ENCODE peak calls at places on chromosomes 3 and 15, in six cellular contexts. X, R, P, B, E and Y are unnamed samples.

GRCh38 chr3:24343084-24343783 is 151.4 kb downstream of the THRB start:
- DNase-seq in X (no peak), R (no peak), P (no peak), B (no peak), E (no peak), Y (no peak)

GRCh38 chr3:100483529-100483928 is 8.9 kb upstream of the TMEM45A start:
- DNase-seq in X (no peak), R (no peak), P (no peak), B (no peak), E (no peak), Y (no peak)

GRCh38 chr3:98799479-98799878 is 36.3 kb downstream of the ST3GAL6 start:
- DNase-seq in X (no peak), R (no peak), P (no peak), B (no peak), E (no peak), Y (no peak)

GRCh38 chr3:75171632-75172230 is 492.4 kb upstream of the FRG2C start:
- DNase-seq in X (no peak), R (no peak), P (no peak), B (no peak), E (no peak), Y (no peak)

GRCh38 chr3:106485202-106485601 is 616.4 kb upstream of the CBLB start:
- DNase-seq in X (no peak), R (no peak), P (no peak), B (no peak), E (no peak), Y (no peak)

GRCh38 chr3:53588122-53588521 is 93.7 kb downstream of the CACNA1D start:
- DNase-seq in X (no peak), R (no peak), P (no peak), B (no peak), E (no peak), Y (no peak)

GRCh38 chr3:178059124-178059523 is 477.1 kb upstream of the KCNMB2 start:
- DNase-seq in X (no peak), R (no peak), P (no peak), B (no peak), E (no peak), Y (no peak)

GRCh38 chr3:150449169-150449721 is 41.1 kb downstream of the TSC22D2 start:
- DNase-seq in X (no peak), R (no peak), P (no peak), B (no peak), E (no peak), Y (no peak)

GRCh38 chr3:169509359-169509758 is 154.2 kb downstream of the MECOM start:
- DNase-seq in X (no peak), R (no peak), P (no peak), B (no peak), E (no peak), Y (no peak)

GRCh38 chr3:147008886-147009285 is 397.5 kb downstream of the ZIC4 start:
- DNase-seq in X (no peak), R (no peak), P (no peak), B (no peak), E (no peak), Y (no peak)

GRCh38 chr3:194464692-194465091 is 22.1 kb downstream of the ATP13A3 start:
- DNase-seq in X (no peak), R (no peak), P (no peak), B (no peak), E (no peak), Y (no peak)

GRCh38 chr3:125350597-125350996 is 24.5 kb downstream of the ZNF148 start:
- DNase-seq in X (no peak), R (no peak), P (no peak), B (no peak), E (no peak), Y (no peak)

GRCh38 chr3:176431986-176432385 is 765.3 kb downstream of the TBL1XR1 start:
- DNase-seq in X (no peak), R (no peak), P (no peak), B (no peak), E (no peak), Y (no peak)

GRCh38 chr3:39065197-39065596 is 13.4 kb downstream of the WDR48 start:
- DNase-seq in X (no peak), R (no peak), P (no peak), B (no peak), E (no peak), Y (no peak)

DNA sequence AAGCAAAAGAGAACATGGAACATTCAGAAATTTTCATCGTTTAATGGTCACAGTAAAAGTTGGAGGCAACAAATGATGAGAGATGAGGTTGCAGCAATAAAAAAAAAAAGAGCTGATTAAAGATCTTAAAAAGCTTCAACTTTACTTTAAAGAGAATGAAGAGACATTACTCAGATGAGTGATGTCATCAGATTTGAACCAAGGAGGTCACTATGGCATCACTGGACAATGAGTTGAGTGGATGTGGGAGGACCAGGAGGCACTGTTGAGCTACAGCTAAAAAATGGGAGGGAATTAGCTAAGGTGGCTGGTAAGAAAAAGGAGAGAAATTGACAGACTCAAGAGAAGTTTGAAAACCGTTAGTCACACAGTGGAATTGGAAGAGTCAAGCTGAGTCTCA is 138.4 kb downstream of the SST start:
- DNase-seq in X (no peak), R (no peak), P (no peak), B (no peak), E (no peak), Y (no peak)
- H3K27ac ChIP-seq in X (no peak overlapping the region), R (no peak overlapping the region), P (no peak overlapping the region), B (no peak overlapping the region), E (no peak overlapping the region), Y (no peak overlapping the region)

GRCh38 chr15:62624541-62625399 is 417.8 kb upstream of the TPM1 start:
- DNase-seq in X (no peak), R (no peak), P (peak; percentile 37), B (no peak), E (peak; percentile 49), Y (no peak)
- H3K27ac ChIP-seq in X (no peak overlapping the region), R (no peak overlapping the region), P (no peak overlapping the region), B (peak overlapping the region; percentile 3), E (peak overlapping the region; percentile 51), Y (peak overlapping the region; percentile 27)

DNA sequence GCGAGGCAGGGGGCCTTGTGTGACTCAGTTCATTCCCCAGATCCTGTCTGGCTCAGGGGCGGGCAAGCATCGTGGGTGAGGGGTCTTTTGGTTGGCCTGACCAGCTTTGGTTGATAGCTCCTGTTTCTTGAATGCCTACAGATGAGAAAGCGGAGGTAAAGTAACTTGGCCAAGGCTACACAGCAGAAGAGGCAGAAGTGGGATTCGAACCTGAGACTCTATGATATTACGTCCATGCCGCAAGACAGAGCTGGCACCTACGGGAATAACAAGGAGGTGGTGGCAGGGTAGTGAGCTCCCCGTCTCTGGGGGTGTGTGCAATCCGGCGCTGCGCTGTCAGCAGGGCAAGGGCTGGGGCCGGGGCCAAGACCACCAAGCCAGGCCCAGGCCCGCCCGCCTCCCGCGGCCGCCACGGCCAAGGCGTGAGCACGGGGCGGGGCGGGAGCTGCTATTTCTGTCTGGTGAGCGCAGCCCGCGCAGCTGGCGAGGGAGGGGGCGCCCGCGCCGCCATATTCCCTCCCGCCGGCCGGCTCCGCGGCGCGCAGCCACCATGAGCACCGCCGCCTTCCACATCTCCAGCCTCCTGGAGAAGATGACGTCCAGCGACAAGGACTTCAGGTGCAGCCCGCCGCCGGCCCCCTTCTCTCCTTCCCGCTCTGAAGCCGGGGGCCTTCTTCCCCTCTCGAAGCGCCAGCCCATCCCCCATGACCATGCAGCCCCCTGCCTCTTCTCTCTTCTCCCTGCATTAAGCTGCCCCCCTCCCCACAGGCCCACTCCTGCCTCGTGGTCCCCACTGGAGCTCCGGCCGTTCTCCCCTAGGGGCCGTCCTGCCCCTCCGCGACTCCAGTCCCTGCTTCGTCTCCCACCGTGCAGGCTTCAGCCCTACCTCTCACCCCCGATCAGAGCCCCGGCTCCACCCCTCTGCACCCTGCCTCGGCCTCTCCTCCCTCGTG is at the start of gene CAND2:
- DNase-seq in X (no peak), R (peak; percentile 19), P (peak; percentile 50), B (peak; percentile 93), E (peak; percentile 77), Y (peak; percentile 50)
- H3K27ac ChIP-seq in X (peak within 1 kb of the TSS; percentile 25), R (no peak within 1 kb of the TSS), P (peak within 1 kb of the TSS; percentile 64), B (peak within 1 kb of the TSS; percentile 98), E (peak within 1 kb of the TSS; percentile 96), Y (peak within 1 kb of the TSS; percentile 83)

DNA sequence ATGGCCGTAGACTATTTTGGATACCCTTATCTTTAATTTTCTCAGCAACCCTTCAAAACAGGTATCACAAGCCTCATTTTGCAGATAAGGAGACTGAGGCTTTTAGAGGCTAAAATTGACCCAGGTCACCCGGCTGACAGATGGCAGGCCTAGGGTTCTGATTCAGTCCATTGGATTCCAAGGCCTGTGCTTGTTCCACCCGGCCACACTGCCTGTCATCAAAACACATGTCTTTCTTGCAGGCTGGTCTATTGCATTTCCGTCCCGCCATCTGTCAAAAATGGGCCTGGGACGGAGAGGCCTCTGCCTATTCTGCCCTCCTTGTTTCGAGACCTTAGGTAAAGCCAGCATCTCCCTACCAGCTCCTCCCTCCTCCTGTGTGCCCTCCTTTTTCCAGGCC is 8.1 kb downstream of the INAFM2 start:
- DNase-seq in X (no peak), R (no peak), P (no peak), B (no peak), E (no peak), Y (no peak)
- H3K27ac ChIP-seq in X (no peak overlapping the region), R (no peak overlapping the region), P (no peak overlapping the region), B (no peak overlapping the region), E (peak overlapping the region; percentile 11), Y (no peak overlapping the region)

GRCh38 chr15:69576035-69576526 is 123.5 kb downstream of the RPLP1 start:
- DNase-seq in X (peak; percentile 44), R (peak; percentile 44), P (peak; percentile 32), B (peak; percentile 76), E (no peak), Y (peak; percentile 34)
- H3K27ac ChIP-seq in X (no peak overlapping the region), R (no peak overlapping the region), P (no peak overlapping the region), B (no peak overlapping the region), E (no peak overlapping the region), Y (no peak overlapping the region)

GRCh38 chr3:184186902-184187207 is 856 bp downstream of the ABCF3 start:
- DNase-seq in X (no peak), R (no peak), P (no peak), B (no peak), E (no peak), Y (no peak)
- H3K27ac ChIP-seq in X (peak overlapping the region; percentile 72), R (peak overlapping the region; percentile 9), P (peak overlapping the region; percentile 76), B (no peak overlapping the region), E (peak overlapping the region; percentile 79), Y (no peak overlapping the region)

DNA sequence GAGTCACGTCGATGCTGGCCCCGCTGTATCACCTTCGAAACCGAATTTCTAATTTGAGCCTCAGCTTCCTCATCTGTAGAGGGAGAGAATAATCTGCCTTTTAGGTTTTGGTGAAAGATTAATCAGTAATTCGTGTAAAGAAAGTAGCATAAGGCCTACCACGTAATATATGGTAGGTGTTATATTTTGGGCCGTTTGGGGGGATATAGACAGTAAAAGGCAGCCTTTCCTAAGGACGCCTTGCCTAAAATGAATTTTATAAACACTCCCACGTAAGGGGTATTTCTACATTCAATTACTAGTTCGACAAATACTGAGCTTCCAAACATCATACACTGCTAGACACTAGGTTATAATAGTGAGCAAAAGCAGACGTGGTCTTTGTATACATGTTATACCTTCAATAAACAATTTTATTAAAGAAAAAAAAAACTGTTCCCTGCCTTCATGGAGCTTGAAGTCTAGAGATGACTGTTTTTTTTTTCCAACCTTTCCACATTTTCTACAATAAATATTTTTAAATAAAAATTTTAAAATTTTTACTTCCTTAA is 737 bp downstream of the JAGN1 start:
- DNase-seq in X (no peak), R (no peak), P (no peak), B (no peak), E (no peak), Y (no peak)
- H3K27ac ChIP-seq in X (peak overlapping the region; percentile 100), R (peak overlapping the region; percentile 100), P (peak overlapping the region; percentile 93), B (peak overlapping the region; percentile 89), E (peak overlapping the region; percentile 98), Y (peak overlapping the region; percentile 90)

GRCh38 chr3:89434621-89435380 is 327.4 kb downstream of the EPHA3 start:
- DNase-seq in X (no peak), R (no peak), P (no peak), B (no peak), E (no peak), Y (no peak)
- H3K27ac ChIP-seq in X (no peak overlapping the region), R (no peak overlapping the region), P (no peak overlapping the region), B (no peak overlapping the region), E (no peak overlapping the region), Y (no peak overlapping the region)